ENCODE peak calls at places on chromosomes 2 and 18, in five cellular contexts. J, N, M, Y and U are unnamed samples.

GRCh38 chr2:111173338-111173737 is 52.6 kb downstream of the BCL2L11 start:
- DNase-seq in Y (no peak), N (no peak), M (no peak), J (no peak), U (no peak)

GRCh38 chr2:163771596-163771995 is 35.8 kb upstream of the FIGN start:
- DNase-seq in Y (no peak), N (no peak), M (no peak), J (no peak), U (no peak)

GRCh38 chr2:197205590-197206215 is 104.9 kb downstream of the ANKRD44 start:
- DNase-seq in Y (no peak), M (no peak), J (peak; percentile 60), N (no peak), U (no peak)

GRCh38 chr2:23916727-23917458 is 10.0 kb downstream of the ATAD2B start:
- DNase-seq in M (no peak), N (no peak), J (peak; percentile 64), Y (no peak), U (peak; percentile 46)

GRCh38 chr2:220434365-220434764 is 806.9 kb downstream of the SLC4A3 start:
- DNase-seq in J (no peak), M (peak; percentile 74), Y (no peak), N (no peak), U (no peak)

GRCh38 chr2:95353055-95353575 is 49.4 kb upstream of the FAHD2A start:
- DNase-seq in Y (no peak), M (no peak), N (no peak), J (no peak), U (no peak)

GRCh38 chr2:200042102-200042735 is 86.8 kb downstream of the MAIP1 start:
- DNase-seq in J (no peak), N (no peak), M (peak; percentile 48), Y (no peak), U (no peak)

GRCh38 chr2:29055586-29055985 is 18.7 kb downstream of the PCARE start:
- DNase-seq in J (no peak), N (no peak), Y (no peak), M (no peak), U (no peak)

GRCh38 chr2:188668017-188668663 is 306.0 kb upstream of the COL3A1 start:
- DNase-seq in J (no peak), N (peak; percentile 13), M (peak; percentile 80), Y (no peak), U (no peak)

GRCh38 chr2:58558866-58559265 is 317.7 kb upstream of the FANCL start:
- DNase-seq in M (no peak), Y (no peak), J (no peak), N (no peak), U (peak; percentile 25)

GRCh38 chr2:186648130-186648529 is 45.7 kb upstream of the FAM171B start:
- DNase-seq in M (peak; percentile 12), Y (no peak), J (no peak), N (no peak), U (no peak)

GRCh38 chr2:200172944-200173481 is 133.5 kb upstream of the SPATS2L start:
- DNase-seq in Y (no peak), J (no peak), N (no peak), M (peak; percentile 10), U (no peak)

GRCh38 chr18:8615397-8616025 is 6.3 kb downstream of the RAB12 start:
- DNase-seq in J (no peak), M (peak; percentile 94), Y (no peak), N (no peak), U (no peak)

GRCh38 chr2:36553690-36554089 is 44.3 kb downstream of the FEZ2 start:
- DNase-seq in J (no peak), M (no peak), N (no peak), Y (no peak), U (no peak)

GRCh38 chr2:73117441-73117840 is 4.7 kb upstream of the RAB11FIP5 start:
- DNase-seq in N (no peak), M (peak; percentile 52), Y (no peak), J (no peak), U (no peak)
- H3K9me2 ChIP-seq in N (no peaks in the 10 kb centered on the region), M (no peaks in the 10 kb centered on the region), Y (no peaks in the 10 kb centered on the region), J (no peaks in the 10 kb centered on the region), U (no peaks in the 10 kb centered on the region)

GRCh38 chr2:54388093-54388492 is 68.0 kb upstream of the SPTBN1 start:
- DNase-seq in J (no peak), N (no peak), M (no peak), Y (no peak), U (no peak)
- H3K9me2 ChIP-seq in J (no peaks in the 10 kb centered on the region), N (no peaks in the 10 kb centered on the region), M (no peaks in the 10 kb centered on the region), Y (no peaks in the 10 kb centered on the region), U (peaks cover under 1% of the 10 kb centered on the region)

DNA sequence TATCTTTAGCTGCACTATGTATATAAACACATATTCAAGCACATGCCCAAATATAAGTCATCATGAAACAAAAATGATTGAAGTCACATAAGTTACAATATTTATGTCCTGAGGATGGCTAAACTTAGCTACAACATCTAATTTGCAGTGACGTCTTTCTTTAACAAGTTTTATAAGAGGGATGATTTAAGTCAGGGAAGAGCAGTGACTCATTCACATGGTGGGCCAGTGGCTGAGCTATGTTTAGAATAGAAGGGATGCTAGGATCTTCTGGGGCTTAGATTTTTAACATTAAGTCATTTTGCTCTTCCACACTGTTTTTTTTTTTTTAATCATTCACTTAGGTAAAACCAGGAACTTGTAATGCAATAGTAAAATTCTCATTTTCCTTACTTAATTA is 22.3 kb downstream of the ADCYAP1 start:
- DNase-seq in M (no peak), Y (no peak), J (no peak), N (no peak), U (no peak)
- H3K9me2 ChIP-seq in M (no peaks in the 10 kb centered on the region), Y (no peaks in the 10 kb centered on the region), J (no peaks in the 10 kb centered on the region), N (no peaks in the 10 kb centered on the region), U (peaks cover 9% of the 10 kb centered on the region)

GRCh38 chr2:85490861-85491763 is 47.9 kb upstream of the MAT2A start:
- DNase-seq in Y (no peak), J (no peak), M (no peak), N (no peak), U (no peak)
- H3K9me2 ChIP-seq in Y (no peaks in the 10 kb centered on the region), J (no peaks in the 10 kb centered on the region), M (no peaks in the 10 kb centered on the region), N (no peaks in the 10 kb centered on the region), U (no peaks in the 10 kb centered on the region)

GRCh38 chr18:75800331-75800648 is 372.8 kb upstream of the SMIM21 start:
- DNase-seq in M (no peak), Y (no peak), N (no peak), J (no peak), U (no peak)

GRCh38 chr18:75797046-75797445 is 369.5 kb upstream of the SMIM21 start:
- DNase-seq in N (no peak), Y (no peak), M (no peak), J (no peak), U (no peak)

GRCh38 chr18:75802681-75803080 is 375.2 kb upstream of the SMIM21 start:
- DNase-seq in M (no peak), Y (no peak), J (no peak), N (no peak), U (no peak)

GRCh38 chr18:75801178-75801577 is 373.7 kb upstream of the SMIM21 start:
- DNase-seq in Y (no peak), M (no peak), N (no peak), J (no peak), U (no peak)

GRCh38 chr18:75799449-75800330 is 372.2 kb upstream of the SMIM21 start:
- DNase-seq in J (no peak), M (no peak), N (no peak), Y (no peak), U (no peak)
- H3K9me2 ChIP-seq in J (no peaks in the 10 kb centered on the region), M (no peaks in the 10 kb centered on the region), N (no peaks in the 10 kb centered on the region), Y (no peaks in the 10 kb centered on the region), U (no peaks in the 10 kb centered on the region)

GRCh38 chr18:50558948-50559749 is 738 bp upstream of the MAPK4 start:
- DNase-seq in N (no peak), Y (no peak), M (no peak), J (no peak), U (peak; percentile 34)
- H3K9me2 ChIP-seq in N (no peaks in the 10 kb centered on the region), Y (no peaks in the 10 kb centered on the region), M (no peaks in the 10 kb centered on the region), J (no peaks in the 10 kb centered on the region), U (peaks cover 8% of the 10 kb centered on the region)